ENCODE peak calls at places on chromosome 4, in four cellular contexts. O is H9, T is neuronal stem cell, A is IMR-90. M is an unnamed sample. For H3K4me1, the result is how much of the 10 kb centered on the place peaks cover.

GRCh38 chr4:103018391-103019318 is 850 bp downstream of the SLC9B1 start:
- DNase-seq in O (no peak), T (peak), A (no peak), M (no peak)

GRCh38 chr4:7347981-7348380 is 86.7 kb downstream of the PSAPL1 start:
- DNase-seq in O (no peak), T (no peak), A (peak), M (no peak)

GRCh38 chr4:139137745-139138144 is 39.3 kb downstream of the ELF2 start:
- DNase-seq in O (no peak), T (no peak), A (no peak), M (no peak)

GRCh38 chr4:166493828-166494432 is 620.9 kb downstream of the TLL1 start:
- DNase-seq in O (no peak), T (no peak), A (no peak), M (no peak)

GRCh38 chr4:48912349-48912748 is 5.8 kb upstream of the OCIAD2 start:
- DNase-seq in O (no peak), T (no peak), A (no peak), M (no peak)

GRCh38 chr4:8159522-8160232 is 1.1 kb upstream of the ABLIM2 start:
- DNase-seq in O (no peak), T (no peak), A (no peak), M (no peak)

GRCh38 chr4:133741766-133742165 is 459.8 kb downstream of the PABPC4L start:
- DNase-seq in O (no peak), T (no peak), A (no peak), M (no peak)

GRCh38 chr4:177228599-177228998 is 81.1 kb upstream of the NEIL3 start:
- DNase-seq in O (no peak), T (no peak), A (no peak), M (no peak)

GRCh38 chr4:160026720-160027119 is 923.8 kb downstream of the RAPGEF2 start:
- DNase-seq in O (peak), T (no peak), A (no peak), M (peak)

GRCh38 chr4:22410645-22411247 is 105.1 kb downstream of the ADGRA3 start:
- DNase-seq in O (no peak), T (no peak), A (peak), M (peak)

GRCh38 chr4:120709986-120710385 is 212.5 kb downstream of the PRDM5 start:
- DNase-seq in O (no peak), T (no peak), A (peak), M (no peak)

GRCh38 chr4:142883433-142883832 is 37.3 kb upstream of the INPP4B start:
- DNase-seq in O (no peak), T (no peak), A (peak), M (no peak)

GRCh38 chr4:158722291-158722916 is 792 bp downstream of the PPID start:
- DNase-seq in O (peak), T (peak), A (peak), M (no peak)

GRCh38 chr4:151153585-151153984 is 54.2 kb downstream of the RPS3A start:
- DNase-seq in O (no peak), T (no peak), A (no peak), M (no peak)

GRCh38 chr4:108043536-108043935 is 53.8 kb downstream of the HADH start:
- DNase-seq in O (no peak), T (peak), A (no peak), M (no peak)

GRCh38 chr4:32460972-32461371 is 1740.8 kb downstream of the PCDH7 start:
- DNase-seq in O (no peak), T (no peak), A (no peak), M (no peak)

GRCh38 chr4:127759893-127760292 is 22.2 kb upstream of the HSPA4L start:
- DNase-seq in O (no peak), T (no peak), A (peak), M (no peak)

GRCh38 chr4:141797966-141798365 is 161.6 kb downstream of the IL15 start:
- DNase-seq in O (no peak), T (no peak), A (peak), M (no peak)

GRCh38 chr4:79163981-79164490 is 161.8 kb downstream of the NAA11 start:
- DNase-seq in O (no peak), T (no peak), A (no peak), M (no peak)

GRCh38 chr4:3408793-3409330 is 32.9 kb upstream of the HGFAC start:
- DNase-seq in O (peak), T (no peak), A (no peak), M (no peak)

GRCh38 chr4:152448806-152449205 is 87.1 kb downstream of the FBXW7 start:
- DNase-seq in O (no peak), T (no peak), A (no peak), M (no peak)

GRCh38 chr4:91989914-91990313 is 313.9 kb upstream of the GRID2 start:
- DNase-seq in O (no peak), T (no peak), A (no peak), M (no peak)

GRCh38 chr4:54359919-54360650 is 131.0 kb downstream of the PDGFRA start:
- DNase-seq in O (no peak), T (no peak), A (no peak), M (no peak)

GRCh38 chr4:113682730-113683129 is 78.8 kb downstream of the CAMK2D start:
- DNase-seq in O (no peak), T (no peak), A (peak), M (no peak)

GRCh38 chr4:41580007-41580406 is 42.0 kb downstream of the LIMCH1 start:
- DNase-seq in O (no peak), T (no peak), A (no peak), M (no peak)

GRCh38 chr4:41575665-41576064 is 37.7 kb downstream of the LIMCH1 start:
- DNase-seq in O (no peak), T (no peak), A (no peak), M (peak)

GRCh38 chr4:41579556-41579955 is 41.6 kb downstream of the LIMCH1 start:
- DNase-seq in O (no peak), T (no peak), A (no peak), M (peak)

GRCh38 chr4:41575207-41575606 is 37.2 kb downstream of the LIMCH1 start:
- DNase-seq in O (no peak), T (no peak), A (no peak), M (peak)

DNA sequence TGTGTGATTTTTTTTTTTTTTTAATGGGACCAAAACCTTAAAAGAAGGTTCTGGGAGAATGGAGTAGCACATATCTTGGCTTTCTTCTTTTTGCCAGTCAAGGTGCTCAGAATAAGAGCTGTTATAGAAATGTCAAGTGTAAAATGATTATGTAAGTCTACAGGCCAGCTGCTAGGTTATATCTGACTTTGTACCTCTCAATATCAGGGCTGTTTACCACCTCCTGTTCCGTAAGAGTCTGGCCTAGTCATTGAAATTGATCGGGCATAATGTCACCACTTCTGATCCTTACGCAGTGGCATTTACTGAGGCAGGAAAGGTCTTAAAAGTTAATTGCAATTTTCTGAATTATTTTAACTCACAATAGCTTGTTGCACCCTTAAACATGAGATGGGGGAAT is 41.1 kb downstream of the LIMCH1 start:
- DNase-seq in O (no peak), T (no peak), A (no peak), M (no peak)
- H3K4me1 ChIP-seq in O (under half), T (under half), A (under half), M (under half)

DNA sequence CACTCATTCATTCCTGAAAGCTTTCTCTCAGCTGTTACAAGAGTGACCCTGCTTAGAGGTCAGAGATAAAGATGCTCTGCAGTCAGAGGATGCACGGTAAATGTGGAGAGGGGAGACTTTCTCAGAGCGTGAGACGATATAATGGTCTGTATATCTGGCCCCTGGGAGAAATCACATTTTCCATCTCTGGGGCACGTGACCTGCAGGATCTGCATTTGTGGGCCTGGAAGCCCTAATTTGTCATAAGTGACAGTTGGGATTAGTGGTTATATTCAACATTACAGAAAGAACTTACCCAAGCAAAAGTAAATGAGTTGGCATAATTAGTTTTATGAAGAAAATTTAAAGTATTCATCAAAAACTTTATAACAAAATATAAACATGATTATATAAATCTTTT is 125.7 kb upstream of the TTC29 start:
- DNase-seq in O (no peak), T (no peak), A (no peak), M (no peak)
- H3K14ac ChIP-seq in O (no peak), T (no peak), A (no peak), M (no peak)

GRCh38 chr4:180059216-180059881 is 2183.9 kb upstream of the TENM3 start:
- DNase-seq in O (peak), T (peak), A (no peak), M (peak)
- H3K4me2 ChIP-seq in O (peak), T (peak), A (peak), M (peak)

GRCh38 chr4:53009824-53010223 is 147.7 kb downstream of the RASL11B start:
- DNase-seq in O (no peak), T (no peak), A (no peak), M (no peak)

GRCh38 chr4:53007024-53007423 is 144.9 kb downstream of the RASL11B start:
- DNase-seq in O (no peak), T (no peak), A (no peak), M (no peak)

GRCh38 chr4:53011176-53011575 is 149.1 kb downstream of the RASL11B start:
- DNase-seq in O (no peak), T (no peak), A (no peak), M (no peak)

GRCh38 chr4:53012738-53013137 is 150.6 kb downstream of the RASL11B start:
- DNase-seq in O (no peak), T (no peak), A (peak), M (no peak)

GRCh38 chr4:53010320-53010719 is 148.2 kb downstream of the RASL11B start:
- DNase-seq in O (no peak), T (no peak), A (peak), M (no peak)
- H3K4me1 ChIP-seq in O (under half), T (under half), A (under half), M (under half)

GRCh38 chr4:18691431-18692200 is 670.1 kb upstream of the LCORL start:
- DNase-seq in O (peak), T (no peak), A (no peak), M (peak)

GRCh38 chr4:18686338-18687039 is 664.9 kb upstream of the LCORL start:
- DNase-seq in O (no peak), T (no peak), A (no peak), M (no peak)

GRCh38 chr4:18684932-18685331 is 663.4 kb upstream of the LCORL start:
- DNase-seq in O (no peak), T (no peak), A (no peak), M (no peak)

GRCh38 chr4:18689308-18689915 is 667.9 kb upstream of the LCORL start:
- DNase-seq in O (peak), T (peak), A (peak), M (peak)
- H3K14ac ChIP-seq in O (no peak), T (no peak), A (no peak), M (no peak)